ENCODE peak calls at places on chromosome 15, in ten cellular contexts. One of them, this sample, is unnamed.

GRCh38 chr15:48798319-48798718 is 12.6 kb downstream of the CEP152 start:
- DNase-seq in MV-4-11: no peak
- DNase-seq in AML-193: no peak
- DNase-seq in stimulated activated CD4-positive, alpha-beta T cell treated with anti-CD3 and anti-CD28 coated beads, Interleukin-4, amount 100 ng/mL, for 1 hour: no peak
- DNase-seq in adrenal gland: no peak
- DNase-seq in stimulated activated naive CD8-positive, alpha-beta T cell treated with anti-CD3 and anti-CD28 coated beads, Interleukin-15, Interleukin-2, amounts not matched to agents 100 U/mL and 50 U/mL, for 24 hours: no peak
- DNase-seq in choroid plexus epithelial cell: no peak
- DNase-seq in NCI-H2171 treated with DMSO at 0.1 percent for 48 hours: peak; percentile 97
- DNase-seq in NCI-H1105: peak; percentile 71
- DNase-seq in mammary epithelial cell: no peak
- DNase-seq in this sample: no peak

GRCh38 chr15:58471341-58471740 is 39.5 kb downstream of the LIPC start:
- DNase-seq in NCI-H1105: no peak
- DNase-seq in MV-4-11: no peak
- DNase-seq in mammary epithelial cell: no peak
- DNase-seq in stimulated activated naive CD8-positive, alpha-beta T cell treated with anti-CD3 and anti-CD28 coated beads, Interleukin-15, Interleukin-2, amounts not matched to agents 100 U/mL and 50 U/mL, for 24 hours: no peak
- DNase-seq in stimulated activated CD4-positive, alpha-beta T cell treated with anti-CD3 and anti-CD28 coated beads, Interleukin-4, amount 100 ng/mL, for 1 hour: no peak
- DNase-seq in AML-193: no peak
- DNase-seq in choroid plexus epithelial cell: no peak
- DNase-seq in NCI-H2171 treated with DMSO at 0.1 percent for 48 hours: no peak
- DNase-seq in adrenal gland: no peak
- DNase-seq in this sample: no peak

GRCh38 chr15:100559330-100559729 is 30.6 kb upstream of the CERS3 start:
- DNase-seq in NCI-H2171 treated with DMSO at 0.1 percent for 48 hours: no peak
- DNase-seq in NCI-H1105: no peak
- DNase-seq in adrenal gland: peak; percentile 8
- DNase-seq in stimulated activated naive CD8-positive, alpha-beta T cell treated with anti-CD3 and anti-CD28 coated beads, Interleukin-15, Interleukin-2, amounts not matched to agents 100 U/mL and 50 U/mL, for 24 hours: no peak
- DNase-seq in mammary epithelial cell: peak; percentile 29
- DNase-seq in stimulated activated CD4-positive, alpha-beta T cell treated with anti-CD3 and anti-CD28 coated beads, Interleukin-4, amount 100 ng/mL, for 1 hour: no peak
- DNase-seq in choroid plexus epithelial cell: peak; percentile 76
- DNase-seq in AML-193: peak; percentile 79
- DNase-seq in MV-4-11: peak; percentile 91
- DNase-seq in this sample: no peak

GRCh38 chr15:80163217-80163616 is 10.4 kb downstream of the FAH start:
- DNase-seq in stimulated activated CD4-positive, alpha-beta T cell treated with anti-CD3 and anti-CD28 coated beads, Interleukin-4, amount 100 ng/mL, for 1 hour: no peak
- DNase-seq in AML-193: no peak
- DNase-seq in choroid plexus epithelial cell: no peak
- DNase-seq in NCI-H1105: no peak
- DNase-seq in NCI-H2171 treated with DMSO at 0.1 percent for 48 hours: no peak
- DNase-seq in adrenal gland: no peak
- DNase-seq in mammary epithelial cell: no peak
- DNase-seq in stimulated activated naive CD8-positive, alpha-beta T cell treated with anti-CD3 and anti-CD28 coated beads, Interleukin-15, Interleukin-2, amounts not matched to agents 100 U/mL and 50 U/mL, for 24 hours: no peak
- DNase-seq in MV-4-11: no peak
- DNase-seq in this sample: no peak

GRCh38 chr15:66228807-66229557 is 24.6 kb downstream of the MEGF11 start:
- DNase-seq in NCI-H2171 treated with DMSO at 0.1 percent for 48 hours: no peak
- DNase-seq in NCI-H1105: no peak
- DNase-seq in stimulated activated naive CD8-positive, alpha-beta T cell treated with anti-CD3 and anti-CD28 coated beads, Interleukin-15, Interleukin-2, amounts not matched to agents 100 U/mL and 50 U/mL, for 24 hours: no peak
- DNase-seq in AML-193: no peak
- DNase-seq in stimulated activated CD4-positive, alpha-beta T cell treated with anti-CD3 and anti-CD28 coated beads, Interleukin-4, amount 100 ng/mL, for 1 hour: no peak
- DNase-seq in mammary epithelial cell: no peak
- DNase-seq in choroid plexus epithelial cell: no peak
- DNase-seq in MV-4-11: no peak
- DNase-seq in adrenal gland: no peak
- DNase-seq in this sample: no peak

GRCh38 chr15:67805871-67806538 is 19.3 kb upstream of the SKOR1 start:
- DNase-seq in AML-193: no peak
- DNase-seq in stimulated activated CD4-positive, alpha-beta T cell treated with anti-CD3 and anti-CD28 coated beads, Interleukin-4, amount 100 ng/mL, for 1 hour: no peak
- DNase-seq in mammary epithelial cell: no peak
- DNase-seq in NCI-H2171 treated with DMSO at 0.1 percent for 48 hours: no peak
- DNase-seq in stimulated activated naive CD8-positive, alpha-beta T cell treated with anti-CD3 and anti-CD28 coated beads, Interleukin-15, Interleukin-2, amounts not matched to agents 100 U/mL and 50 U/mL, for 24 hours: no peak
- DNase-seq in NCI-H1105: no peak
- DNase-seq in MV-4-11: no peak
- DNase-seq in choroid plexus epithelial cell: no peak
- DNase-seq in adrenal gland: no peak
- DNase-seq in this sample: no peak

GRCh38 chr15:97259943-97260342 is 700.6 kb upstream of the ARRDC4 start:
- DNase-seq in choroid plexus epithelial cell: no peak
- DNase-seq in NCI-H2171 treated with DMSO at 0.1 percent for 48 hours: no peak
- DNase-seq in stimulated activated naive CD8-positive, alpha-beta T cell treated with anti-CD3 and anti-CD28 coated beads, Interleukin-15, Interleukin-2, amounts not matched to agents 100 U/mL and 50 U/mL, for 24 hours: no peak
- DNase-seq in MV-4-11: no peak
- DNase-seq in NCI-H1105: no peak
- DNase-seq in AML-193: no peak
- DNase-seq in adrenal gland: no peak
- DNase-seq in mammary epithelial cell: no peak
- DNase-seq in stimulated activated CD4-positive, alpha-beta T cell treated with anti-CD3 and anti-CD28 coated beads, Interleukin-4, amount 100 ng/mL, for 1 hour: no peak
- DNase-seq in this sample: no peak

GRCh38 chr15:65377105-65377975 is 462 bp downstream of the IGDCC3 start:
- DNase-seq in AML-193: no peak
- DNase-seq in mammary epithelial cell: peak; percentile 23
- DNase-seq in stimulated activated CD4-positive, alpha-beta T cell treated with anti-CD3 and anti-CD28 coated beads, Interleukin-4, amount 100 ng/mL, for 1 hour: no peak
- DNase-seq in NCI-H1105: peak; percentile 11
- DNase-seq in NCI-H2171 treated with DMSO at 0.1 percent for 48 hours: peak; percentile 40
- DNase-seq in adrenal gland: peak; percentile 27
- DNase-seq in MV-4-11: no peak
- DNase-seq in choroid plexus epithelial cell: peak; percentile 24
- DNase-seq in stimulated activated naive CD8-positive, alpha-beta T cell treated with anti-CD3 and anti-CD28 coated beads, Interleukin-15, Interleukin-2, amounts not matched to agents 100 U/mL and 50 U/mL, for 24 hours: peak; percentile 18
- DNase-seq in this sample: peak; percentile 48

GRCh38 chr15:88800026-88800425 is 3.2 kb upstream of the ACAN start:
- DNase-seq in stimulated activated CD4-positive, alpha-beta T cell treated with anti-CD3 and anti-CD28 coated beads, Interleukin-4, amount 100 ng/mL, for 1 hour: no peak
- DNase-seq in choroid plexus epithelial cell: peak; percentile 3
- DNase-seq in MV-4-11: no peak
- DNase-seq in NCI-H1105: no peak
- DNase-seq in adrenal gland: no peak
- DNase-seq in AML-193: no peak
- DNase-seq in stimulated activated naive CD8-positive, alpha-beta T cell treated with anti-CD3 and anti-CD28 coated beads, Interleukin-15, Interleukin-2, amounts not matched to agents 100 U/mL and 50 U/mL, for 24 hours: no peak
- DNase-seq in NCI-H2171 treated with DMSO at 0.1 percent for 48 hours: no peak
- DNase-seq in mammary epithelial cell: peak; percentile 89
- DNase-seq in this sample: no peak

GRCh38 chr15:33008284-33009011 is 186.1 kb downstream of the FMN1 start:
- DNase-seq in AML-193: no peak
- DNase-seq in stimulated activated CD4-positive, alpha-beta T cell treated with anti-CD3 and anti-CD28 coated beads, Interleukin-4, amount 100 ng/mL, for 1 hour: no peak
- DNase-seq in adrenal gland: no peak
- DNase-seq in NCI-H2171 treated with DMSO at 0.1 percent for 48 hours: no peak
- DNase-seq in NCI-H1105: no peak
- DNase-seq in choroid plexus epithelial cell: peak; percentile 98
- DNase-seq in MV-4-11: no peak
- DNase-seq in mammary epithelial cell: no peak
- DNase-seq in stimulated activated naive CD8-positive, alpha-beta T cell treated with anti-CD3 and anti-CD28 coated beads, Interleukin-15, Interleukin-2, amounts not matched to agents 100 U/mL and 50 U/mL, for 24 hours: no peak
- DNase-seq in this sample: no peak

GRCh38 chr15:101121511-101122090 is 130.2 kb downstream of the CHSY1 start:
- DNase-seq in MV-4-11: peak; percentile 67
- DNase-seq in NCI-H2171 treated with DMSO at 0.1 percent for 48 hours: no peak
- DNase-seq in mammary epithelial cell: peak; percentile 14
- DNase-seq in AML-193: no peak
- DNase-seq in choroid plexus epithelial cell: peak; percentile 76
- DNase-seq in NCI-H1105: no peak
- DNase-seq in stimulated activated naive CD8-positive, alpha-beta T cell treated with anti-CD3 and anti-CD28 coated beads, Interleukin-15, Interleukin-2, amounts not matched to agents 100 U/mL and 50 U/mL, for 24 hours: peak; percentile 66
- DNase-seq in adrenal gland: peak; percentile 84
- DNase-seq in stimulated activated CD4-positive, alpha-beta T cell treated with anti-CD3 and anti-CD28 coated beads, Interleukin-4, amount 100 ng/mL, for 1 hour: peak; percentile 41
- DNase-seq in this sample: peak; percentile 48

GRCh38 chr15:88036154-88036839 is 220.2 kb downstream of the NTRK3 start:
- DNase-seq in AML-193: no peak
- DNase-seq in mammary epithelial cell: no peak
- DNase-seq in stimulated activated CD4-positive, alpha-beta T cell treated with anti-CD3 and anti-CD28 coated beads, Interleukin-4, amount 100 ng/mL, for 1 hour: no peak
- DNase-seq in stimulated activated naive CD8-positive, alpha-beta T cell treated with anti-CD3 and anti-CD28 coated beads, Interleukin-15, Interleukin-2, amounts not matched to agents 100 U/mL and 50 U/mL, for 24 hours: no peak
- DNase-seq in NCI-H1105: no peak
- DNase-seq in adrenal gland: no peak
- DNase-seq in MV-4-11: peak; percentile 65
- DNase-seq in choroid plexus epithelial cell: no peak
- DNase-seq in NCI-H2171 treated with DMSO at 0.1 percent for 48 hours: no peak
- DNase-seq in this sample: no peak

GRCh38 chr15:49265911-49266310 is 95.9 kb downstream of the GALK2 start:
- DNase-seq in NCI-H2171 treated with DMSO at 0.1 percent for 48 hours: no peak
- DNase-seq in NCI-H1105: no peak
- DNase-seq in MV-4-11: peak; percentile 18
- DNase-seq in AML-193: no peak
- DNase-seq in stimulated activated CD4-positive, alpha-beta T cell treated with anti-CD3 and anti-CD28 coated beads, Interleukin-4, amount 100 ng/mL, for 1 hour: no peak
- DNase-seq in choroid plexus epithelial cell: no peak
- DNase-seq in adrenal gland: no peak
- DNase-seq in mammary epithelial cell: no peak
- DNase-seq in stimulated activated naive CD8-positive, alpha-beta T cell treated with anti-CD3 and anti-CD28 coated beads, Interleukin-15, Interleukin-2, amounts not matched to agents 100 U/mL and 50 U/mL, for 24 hours: no peak
- DNase-seq in this sample: no peak

GRCh38 chr15:51924146-51925068 is 47.2 kb downstream of the LEO1 start:
- DNase-seq in MV-4-11: no peak
- DNase-seq in NCI-H1105: no peak
- DNase-seq in stimulated activated CD4-positive, alpha-beta T cell treated with anti-CD3 and anti-CD28 coated beads, Interleukin-4, amount 100 ng/mL, for 1 hour: no peak
- DNase-seq in AML-193: no peak
- DNase-seq in NCI-H2171 treated with DMSO at 0.1 percent for 48 hours: no peak
- DNase-seq in mammary epithelial cell: no peak
- DNase-seq in stimulated activated naive CD8-positive, alpha-beta T cell treated with anti-CD3 and anti-CD28 coated beads, Interleukin-15, Interleukin-2, amounts not matched to agents 100 U/mL and 50 U/mL, for 24 hours: no peak
- DNase-seq in adrenal gland: no peak
- DNase-seq in choroid plexus epithelial cell: peak; percentile 32
- DNase-seq in this sample: peak; percentile 8

GRCh38 chr15:68681836-68682235 is 103.0 kb downstream of the CORO2B start:
- DNase-seq in adrenal gland: no peak
- DNase-seq in NCI-H2171 treated with DMSO at 0.1 percent for 48 hours: no peak
- DNase-seq in stimulated activated naive CD8-positive, alpha-beta T cell treated with anti-CD3 and anti-CD28 coated beads, Interleukin-15, Interleukin-2, amounts not matched to agents 100 U/mL and 50 U/mL, for 24 hours: no peak
- DNase-seq in stimulated activated CD4-positive, alpha-beta T cell treated with anti-CD3 and anti-CD28 coated beads, Interleukin-4, amount 100 ng/mL, for 1 hour: no peak
- DNase-seq in mammary epithelial cell: no peak
- DNase-seq in AML-193: no peak
- DNase-seq in choroid plexus epithelial cell: no peak
- DNase-seq in MV-4-11: no peak
- DNase-seq in NCI-H1105: no peak
- DNase-seq in this sample: no peak

GRCh38 chr15:91456251-91456718 is 356.2 kb downstream of the SV2B start:
- DNase-seq in AML-193: no peak
- DNase-seq in MV-4-11: no peak
- DNase-seq in mammary epithelial cell: peak; percentile 100
- DNase-seq in NCI-H2171 treated with DMSO at 0.1 percent for 48 hours: no peak
- DNase-seq in choroid plexus epithelial cell: peak; percentile 53
- DNase-seq in NCI-H1105: no peak
- DNase-seq in stimulated activated CD4-positive, alpha-beta T cell treated with anti-CD3 and anti-CD28 coated beads, Interleukin-4, amount 100 ng/mL, for 1 hour: no peak
- DNase-seq in stimulated activated naive CD8-positive, alpha-beta T cell treated with anti-CD3 and anti-CD28 coated beads, Interleukin-15, Interleukin-2, amounts not matched to agents 100 U/mL and 50 U/mL, for 24 hours: no peak
- DNase-seq in adrenal gland: no peak
- DNase-seq in this sample: no peak

GRCh38 chr15:98799461-98799971 is 151.2 kb downstream of the IGF1R start:
- DNase-seq in NCI-H2171 treated with DMSO at 0.1 percent for 48 hours: peak; percentile 52
- DNase-seq in stimulated activated CD4-positive, alpha-beta T cell treated with anti-CD3 and anti-CD28 coated beads, Interleukin-4, amount 100 ng/mL, for 1 hour: no peak
- DNase-seq in MV-4-11: peak; percentile 72
- DNase-seq in choroid plexus epithelial cell: peak; percentile 33
- DNase-seq in mammary epithelial cell: peak; percentile 22
- DNase-seq in stimulated activated naive CD8-positive, alpha-beta T cell treated with anti-CD3 and anti-CD28 coated beads, Interleukin-15, Interleukin-2, amounts not matched to agents 100 U/mL and 50 U/mL, for 24 hours: no peak
- DNase-seq in adrenal gland: peak; percentile 45
- DNase-seq in AML-193: no peak
- DNase-seq in NCI-H1105: peak; percentile 13
- DNase-seq in this sample: no peak

GRCh38 chr15:63501256-63502089 is 2.9 kb upstream of the USP3 start:
- DNase-seq in MV-4-11: no peak
- DNase-seq in NCI-H1105: no peak
- DNase-seq in mammary epithelial cell: peak; percentile 84
- DNase-seq in NCI-H2171 treated with DMSO at 0.1 percent for 48 hours: no peak
- DNase-seq in choroid plexus epithelial cell: peak; percentile 92
- DNase-seq in AML-193: no peak
- DNase-seq in adrenal gland: peak; percentile 87
- DNase-seq in stimulated activated naive CD8-positive, alpha-beta T cell treated with anti-CD3 and anti-CD28 coated beads, Interleukin-15, Interleukin-2, amounts not matched to agents 100 U/mL and 50 U/mL, for 24 hours: peak; percentile 62
- DNase-seq in stimulated activated CD4-positive, alpha-beta T cell treated with anti-CD3 and anti-CD28 coated beads, Interleukin-4, amount 100 ng/mL, for 1 hour: peak; percentile 38
- DNase-seq in this sample: no peak

GRCh38 chr15:39593071-39594055 is 12.5 kb downstream of the THBS1 start:
- DNase-seq in AML-193: no peak
- DNase-seq in stimulated activated naive CD8-positive, alpha-beta T cell treated with anti-CD3 and anti-CD28 coated beads, Interleukin-15, Interleukin-2, amounts not matched to agents 100 U/mL and 50 U/mL, for 24 hours: no peak
- DNase-seq in MV-4-11: no peak
- DNase-seq in NCI-H2171 treated with DMSO at 0.1 percent for 48 hours: no peak
- DNase-seq in choroid plexus epithelial cell: no peak
- DNase-seq in adrenal gland: no peak
- DNase-seq in mammary epithelial cell: peak; percentile 24
- DNase-seq in stimulated activated CD4-positive, alpha-beta T cell treated with anti-CD3 and anti-CD28 coated beads, Interleukin-4, amount 100 ng/mL, for 1 hour: no peak
- DNase-seq in NCI-H1105: no peak
- DNase-seq in this sample: no peak

GRCh38 chr15:37079726-37080125 is 20.6 kb downstream of the MEIS2 start:
- DNase-seq in stimulated activated naive CD8-positive, alpha-beta T cell treated with anti-CD3 and anti-CD28 coated beads, Interleukin-15, Interleukin-2, amounts not matched to agents 100 U/mL and 50 U/mL, for 24 hours: no peak
- DNase-seq in stimulated activated CD4-positive, alpha-beta T cell treated with anti-CD3 and anti-CD28 coated beads, Interleukin-4, amount 100 ng/mL, for 1 hour: no peak
- DNase-seq in MV-4-11: no peak
- DNase-seq in adrenal gland: peak; percentile 60
- DNase-seq in mammary epithelial cell: no peak
- DNase-seq in AML-193: no peak
- DNase-seq in NCI-H2171 treated with DMSO at 0.1 percent for 48 hours: no peak
- DNase-seq in NCI-H1105: no peak
- DNase-seq in choroid plexus epithelial cell: peak; percentile 78
- DNase-seq in this sample: no peak

GRCh38 chr15:61141497-61142125 is 87.5 kb downstream of the RORA start:
- DNase-seq in stimulated activated naive CD8-positive, alpha-beta T cell treated with anti-CD3 and anti-CD28 coated beads, Interleukin-15, Interleukin-2, amounts not matched to agents 100 U/mL and 50 U/mL, for 24 hours: no peak
- DNase-seq in mammary epithelial cell: no peak
- DNase-seq in NCI-H2171 treated with DMSO at 0.1 percent for 48 hours: peak; percentile 84
- DNase-seq in AML-193: no peak
- DNase-seq in MV-4-11: no peak
- DNase-seq in NCI-H1105: peak; percentile 75
- DNase-seq in choroid plexus epithelial cell: no peak
- DNase-seq in stimulated activated CD4-positive, alpha-beta T cell treated with anti-CD3 and anti-CD28 coated beads, Interleukin-4, amount 100 ng/mL, for 1 hour: no peak
- DNase-seq in adrenal gland: no peak
- DNase-seq in this sample: no peak

GRCh38 chr15:85607842-85608241 is 186.9 kb downstream of the KLHL25 start:
- DNase-seq in mammary epithelial cell: peak; percentile 89
- DNase-seq in AML-193: no peak
- DNase-seq in stimulated activated CD4-positive, alpha-beta T cell treated with anti-CD3 and anti-CD28 coated beads, Interleukin-4, amount 100 ng/mL, for 1 hour: no peak
- DNase-seq in NCI-H2171 treated with DMSO at 0.1 percent for 48 hours: no peak
- DNase-seq in NCI-H1105: no peak
- DNase-seq in stimulated activated naive CD8-positive, alpha-beta T cell treated with anti-CD3 and anti-CD28 coated beads, Interleukin-15, Interleukin-2, amounts not matched to agents 100 U/mL and 50 U/mL, for 24 hours: no peak
- DNase-seq in choroid plexus epithelial cell: peak; percentile 82
- DNase-seq in MV-4-11: no peak
- DNase-seq in adrenal gland: peak; percentile 65
- DNase-seq in this sample: no peak